ENCODE peak calls at places on chromosomes 3 and 15, in five cellular contexts. X is caudate nucleus, G is SK-N-DZ, H is NCI-H345, F is right cardiac atrium. D is an unnamed sample.

GRCh38 chr3:78951546-78951945 is 816.3 kb downstream of the ROBO1 start:
- DNase-seq in F (no peak), H (no peak), X (no peak), G (no peak), D (no peak)

GRCh38 chr3:183799471-183799870 is 25.9 kb downstream of the MAP6D1 start:
- DNase-seq in F (no peak), H (no peak), G (no peak), X (no peak), D (no peak)

GRCh38 chr3:121969631-121970030 is 52.4 kb downstream of the ILDR1 start:
- DNase-seq in X (no peak), F (no peak), H (no peak), G (no peak), D (no peak)

GRCh38 chr3:29823233-29823632 is 542.4 kb downstream of the RBMS3 start:
- DNase-seq in G (no peak), H (no peak), X (no peak), F (no peak), D (no peak)

GRCh38 chr15:70236306-70237103 is 138.8 kb upstream of the TLE3 start:
- DNase-seq in X (no peak), F (no peak), G (no peak), H (peak), D (no peak)

GRCh38 chr3:69250014-69250413 is 127.6 kb upstream of the LMOD3 start:
- DNase-seq in X (peak), G (no peak), F (no peak), H (no peak), D (no peak)

GRCh38 chr3:38587548-38588131 is 61.8 kb downstream of the SCN5A start:
- DNase-seq in X (no peak), G (no peak), F (no peak), H (no peak), D (no peak)

GRCh38 chr15:73573572-73573971 is 59.6 kb downstream of the NPTN start:
- DNase-seq in F (peak), X (no peak), G (no peak), H (no peak), D (no peak)

D was measured in left ventricle myocardium inferior.